ENCODE peak calls at places on chromosome 18, in four cellular contexts. T, H, R and G are unnamed samples.

GRCh38 chr18:3458952-3459853 is 9.2 kb downstream of the TGIF1 start:
- DNase-seq in T (peak; percentile 61), H (no peak), R (peak; percentile 69), G (no peak)

GRCh38 chr18:4823091-4823490 is 368.0 kb upstream of the DLGAP1 start:
- DNase-seq in T (no peak), H (no peak), R (no peak), G (no peak)

GRCh38 chr18:21210278-21210677 is 31.8 kb upstream of the GREB1L start:
- DNase-seq in T (no peak), H (no peak), R (no peak), G (no peak)

GRCh38 chr18:79393626-79394401 is 1.9 kb upstream of the NFATC1 start:
- DNase-seq in T (peak; percentile 75), H (peak; percentile 88), R (peak; percentile 56), G (peak; percentile 97)

GRCh38 chr18:54396755-54397154 is 39.0 kb downstream of the C18orf54 start:
- DNase-seq in T (no peak), H (no peak), R (no peak), G (no peak)

GRCh38 chr18:79353238-79353637 is 42.5 kb upstream of the NFATC1 start:
- DNase-seq in T (peak; percentile 15), H (peak; percentile 84), R (no peak), G (no peak)

GRCh38 chr18:38545071-38545470 is 979.5 kb upstream of the CELF4 start:
- DNase-seq in T (peak; percentile 1), H (peak; percentile 76), R (peak; percentile 77), G (no peak)

GRCh38 chr18:7202119-7202680 is 28.7 kb upstream of the LRRC30 start:
- DNase-seq in T (no peak), H (no peak), R (no peak), G (no peak)

GRCh38 chr18:51390695-51391094 is 193.2 kb upstream of the MEX3C start:
- DNase-seq in T (no peak), H (no peak), R (peak; percentile 37), G (no peak)

GRCh38 chr18:51072586-51073303 is 42.7 kb downstream of the SMAD4 start:
- DNase-seq in T (no peak), H (no peak), R (no peak), G (no peak)

GRCh38 chr18:54261894-54262293 is 7.4 kb upstream of the POLI start:
- DNase-seq in T (no peak), H (no peak), R (no peak), G (no peak)

GRCh38 chr18:29028560-29028959 is 851.6 kb upstream of the CDH2 start:
- DNase-seq in T (no peak), H (no peak), R (no peak), G (no peak)

GRCh38 chr18:69282371-69282770 is 118.3 kb upstream of the DOK6 start:
- DNase-seq in T (no peak), H (peak; percentile 52), R (no peak), G (no peak)

GRCh38 chr18:48859311-48860275 is 91.2 kb downstream of the SMAD7 start:
- DNase-seq in T (no peak), H (peak; percentile 82), R (no peak), G (peak; percentile 92)

GRCh38 chr18:42437646-42438045 is 482.6 kb downstream of the PIK3C3 start:
- DNase-seq in T (peak; percentile 1), H (no peak), R (no peak), G (no peak)

GRCh38 chr18:13710460-13710859 is 15.9 kb downstream of the FAM210A start:
- DNase-seq in T (peak; percentile 12), H (no peak), R (peak; percentile 99), G (no peak)

GRCh38 chr18:66553824-66554223 is 50.1 kb downstream of the CDH19 start:
- DNase-seq in T (peak; percentile 10), H (no peak), R (peak; percentile 37), G (no peak)

GRCh38 chr18:69469444-69469919 is 68.8 kb downstream of the DOK6 start:
- DNase-seq in T (no peak), H (peak; percentile 84), R (no peak), G (peak; percentile 64)

GRCh38 chr18:9017900-9018217 is 84.6 kb upstream of the NDUFV2 start:
- DNase-seq in T (no peak), H (no peak), R (peak; percentile 58), G (no peak)

GRCh38 chr18:9016819-9017169 is 85.7 kb upstream of the NDUFV2 start:
- DNase-seq in T (peak; percentile 62), H (no peak), R (no peak), G (peak; percentile 81)

GRCh38 chr18:9019135-9019534 is 83.4 kb upstream of the NDUFV2 start:
- DNase-seq in T (no peak), H (no peak), R (no peak), G (no peak)

GRCh38 chr18:9015689-9016088 is 86.8 kb upstream of the NDUFV2 start:
- DNase-seq in T (no peak), H (no peak), R (no peak), G (no peak)

GRCh38 chr18:9017170-9017899 is 85.2 kb upstream of the NDUFV2 start:
- DNase-seq in T (peak; percentile 91), H (peak; percentile 90), R (peak; percentile 88), G (no peak)
- H3K9ac ChIP-seq in T (peak overlapping the region; percentile 28), H (no peak overlapping the region), R (peak overlapping the region; percentile 53), G (no peak overlapping the region)

GRCh38 chr18:55405655-55406373 is 182.2 kb downstream of the TCF4 start:
- DNase-seq in T (peak; percentile 96), H (no peak), R (peak; percentile 84), G (no peak)
- H3K4me3 ChIP-seq in T (no peak overlapping the region), H (no peak overlapping the region), R (no peak overlapping the region), G (no peak overlapping the region)

DNA sequence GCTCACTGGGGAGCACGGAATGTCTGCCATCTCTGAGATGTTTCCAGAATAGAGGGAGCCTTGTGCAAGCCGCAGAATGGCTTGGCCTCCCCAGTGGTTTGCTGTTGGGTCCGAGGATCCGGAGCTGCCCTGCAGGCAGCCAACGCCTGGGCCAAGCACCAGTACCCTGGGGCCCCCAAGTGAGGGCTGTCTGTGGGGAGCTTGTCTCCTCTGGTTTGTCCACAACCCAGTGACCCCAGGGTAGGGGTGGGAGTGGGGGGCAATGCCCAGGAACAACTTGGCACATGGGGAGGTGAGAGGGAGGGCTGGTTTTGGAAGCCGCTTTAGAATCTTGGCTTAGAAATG is 147.1 kb downstream of the CABLES1 start:
- DNase-seq in T (no peak), H (no peak), R (no peak), G (no peak)
- TF ChIP-seq CTCF in T (no peak), H (no peak), R (no peak), G (no peak)

DNA sequence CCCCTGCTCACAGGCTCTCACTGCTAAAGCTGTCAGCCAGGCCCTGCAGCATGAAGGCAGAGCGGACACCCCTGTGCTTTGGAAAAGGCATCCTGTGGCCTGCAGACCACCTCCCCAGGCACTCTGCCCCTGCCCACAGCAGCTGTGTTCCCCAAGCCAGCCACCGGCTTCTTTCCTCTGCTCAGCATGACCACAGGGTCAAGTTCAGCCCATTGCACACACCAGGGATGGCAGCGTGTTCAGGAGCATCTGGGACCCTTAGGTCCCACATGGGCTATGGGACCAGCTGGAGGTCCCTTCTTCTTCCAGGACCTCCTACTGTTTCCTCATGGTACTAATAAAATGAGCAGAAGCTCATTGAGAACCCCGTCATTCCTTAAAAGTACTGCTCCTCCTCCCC is 118.4 kb upstream of the ACAA2 start:
- DNase-seq in T (no peak), H (no peak), R (no peak), G (no peak)
- H3K9ac ChIP-seq in T (no peak overlapping the region), H (no peak overlapping the region), R (no peak overlapping the region), G (no peak overlapping the region)

GRCh38 chr18:31244737-31245432 is 73.1 kb upstream of the DSG1 start:
- DNase-seq in T (no peak), H (no peak), R (peak; percentile 63), G (no peak)
- H3K4me3 ChIP-seq in T (no peak overlapping the region), H (no peak overlapping the region), R (no peak overlapping the region), G (no peak overlapping the region)

GRCh38 chr18:58367425-58368140 is 261.3 kb downstream of the ALPK2 start:
- DNase-seq in T (no peak), H (no peak), R (no peak), G (no peak)

GRCh38 chr18:58362829-58363231 is 266.1 kb downstream of the ALPK2 start:
- DNase-seq in T (peak; percentile 53), H (no peak), R (no peak), G (no peak)

GRCh38 chr18:58363767-58364540 is 264.9 kb downstream of the ALPK2 start:
- DNase-seq in T (peak; percentile 36), H (no peak), R (peak; percentile 60), G (no peak)

GRCh38 chr18:58362027-58362575 is 266.8 kb downstream of the ALPK2 start:
- DNase-seq in T (peak; percentile 94), H (no peak), R (peak; percentile 93), G (no peak)

GRCh38 chr18:58364867-58365533 is 263.9 kb downstream of the ALPK2 start:
- DNase-seq in T (no peak), H (peak; percentile 49), R (peak; percentile 66), G (no peak)
- TF ChIP-seq CTCF in T (no peak), H (peak; percentile 49), R (no peak), G (no peak)

DNA sequence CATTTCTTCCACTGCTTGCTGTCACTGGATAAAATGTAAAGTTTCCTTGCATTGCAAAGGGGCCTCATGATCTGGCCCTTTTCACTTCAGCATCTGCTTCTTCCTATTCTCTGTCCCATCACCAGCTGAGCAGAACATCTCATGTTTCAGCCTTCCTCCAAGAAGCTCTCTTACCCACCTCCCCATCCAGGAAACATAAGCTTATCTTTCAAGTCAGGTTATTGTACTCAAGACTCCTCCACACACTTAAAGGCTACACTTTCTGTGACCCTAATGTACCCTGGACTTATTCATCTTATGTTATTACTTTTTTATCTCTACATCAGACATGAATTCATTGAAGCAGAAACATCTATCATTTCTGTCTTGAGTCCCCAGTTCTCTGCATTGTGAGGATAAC is 230.5 kb downstream of the PMAIP1 start:
- DNase-seq in T (no peak), H (no peak), R (no peak), G (no peak)
- H3K9ac ChIP-seq in T (no peak overlapping the region), H (no peak overlapping the region), R (no peak overlapping the region), G (no peak overlapping the region)